ENCODE peak calls at places on chromosomes 6 and 20, in six cellular contexts. One of them, this sample, is unnamed.

GRCh38 chr6:49982046-49982445 is 12.6 kb upstream of the DEFB113 start:
- DNase-seq in prostate gland: no peak
- DNase-seq in OCI-LY7: no peak
- DNase-seq in PC-9: no peak
- DNase-seq in heart left ventricle: no peak
- DNase-seq in kidney: no peak
- DNase-seq in this sample: no peak

GRCh38 chr6:134347916-134348805 is 30.2 kb upstream of the SGK1 start:
- DNase-seq in heart left ventricle: peak; percentile 64
- DNase-seq in kidney: no peak
- DNase-seq in OCI-LY7: no peak
- DNase-seq in PC-9: no peak
- DNase-seq in prostate gland: no peak
- DNase-seq in this sample: no peak

GRCh38 chr6:52995913-52996685 is 1.0 kb upstream of the GSTA4 start:
- DNase-seq in kidney: peak; percentile 75
- DNase-seq in heart left ventricle: peak; percentile 51
- DNase-seq in PC-9: peak; percentile 74
- DNase-seq in prostate gland: peak; percentile 45
- DNase-seq in OCI-LY7: peak; percentile 63
- DNase-seq in this sample: peak; percentile 78

GRCh38 chr20:51065615-51066014 is 42.7 kb upstream of the KCNG1 start:
- DNase-seq in OCI-LY7: no peak
- DNase-seq in prostate gland: no peak
- DNase-seq in kidney: no peak
- DNase-seq in PC-9: no peak
- DNase-seq in heart left ventricle: no peak
- DNase-seq in this sample: no peak

GRCh38 chr20:35225319-35226125 is 968 bp upstream of the MMP24 start:
- DNase-seq in kidney: no peak
- DNase-seq in PC-9: no peak
- DNase-seq in heart left ventricle: no peak
- DNase-seq in prostate gland: no peak
- DNase-seq in OCI-LY7: no peak
- DNase-seq in this sample: no peak

GRCh38 chr6:129732542-129732941 is 22.6 kb upstream of the ARHGAP18 start:
- DNase-seq in PC-9: no peak
- DNase-seq in heart left ventricle: no peak
- DNase-seq in OCI-LY7: no peak
- DNase-seq in prostate gland: no peak
- DNase-seq in kidney: no peak
- DNase-seq in this sample: no peak

GRCh38 chr20:17605131-17605660 is 35.3 kb downstream of the DSTN start:
- DNase-seq in prostate gland: no peak
- DNase-seq in heart left ventricle: no peak
- DNase-seq in PC-9: peak; percentile 82
- DNase-seq in kidney: peak; percentile 24
- DNase-seq in OCI-LY7: no peak
- DNase-seq in this sample: no peak

GRCh38 chr20:39777610-39778009 is 815.5 kb downstream of the DHX35 start:
- DNase-seq in heart left ventricle: no peak
- DNase-seq in prostate gland: no peak
- DNase-seq in OCI-LY7: no peak
- DNase-seq in kidney: no peak
- DNase-seq in PC-9: no peak
- DNase-seq in this sample: no peak

GRCh38 chr6:50720623-50721022 is 7.3 kb downstream of the TFAP2D start:
- DNase-seq in PC-9: no peak
- DNase-seq in kidney: no peak
- DNase-seq in OCI-LY7: no peak
- DNase-seq in prostate gland: no peak
- DNase-seq in heart left ventricle: no peak
- DNase-seq in this sample: no peak

GRCh38 chr6:129164032-129164431 is 281.1 kb downstream of the LAMA2 start:
- DNase-seq in heart left ventricle: no peak
- DNase-seq in PC-9: no peak
- DNase-seq in kidney: no peak
- DNase-seq in prostate gland: no peak
- DNase-seq in OCI-LY7: no peak
- DNase-seq in this sample: no peak

GRCh38 chr6:111673871-111674270 is 68.2 kb upstream of the TRAF3IP2 start:
- DNase-seq in prostate gland: no peak
- DNase-seq in OCI-LY7: no peak
- DNase-seq in kidney: no peak
- DNase-seq in heart left ventricle: no peak
- DNase-seq in PC-9: no peak
- DNase-seq in this sample: no peak

GRCh38 chr6:24902782-24903181 is 33.0 kb downstream of the RIPOR2 start:
- DNase-seq in PC-9: peak; percentile 71
- DNase-seq in kidney: no peak
- DNase-seq in heart left ventricle: no peak
- DNase-seq in prostate gland: no peak
- DNase-seq in OCI-LY7: no peak
- DNase-seq in this sample: no peak

GRCh38 chr6:71294121-71294523 is 5.5 kb downstream of the OGFRL1 start:
- DNase-seq in heart left ventricle: no peak
- DNase-seq in PC-9: peak; percentile 64
- DNase-seq in prostate gland: no peak
- DNase-seq in kidney: no peak
- DNase-seq in OCI-LY7: no peak
- DNase-seq in this sample: no peak

GRCh38 chr20:32650545-32650944 is 23.2 kb downstream of the C20orf203 start:
- DNase-seq in PC-9: no peak
- DNase-seq in kidney: no peak
- DNase-seq in OCI-LY7: no peak
- DNase-seq in heart left ventricle: no peak
- DNase-seq in prostate gland: no peak
- DNase-seq in this sample: no peak

GRCh38 chr20:57410398-57411323 is 19.5 kb downstream of the RBM38 start:
- DNase-seq in OCI-LY7: no peak
- DNase-seq in kidney: no peak
- DNase-seq in PC-9: no peak
- DNase-seq in heart left ventricle: peak; percentile 22
- DNase-seq in prostate gland: no peak
- DNase-seq in this sample: peak; percentile 72

GRCh38 chr20:23200914-23201313 is 114.8 kb upstream of the CD93 start:
- DNase-seq in kidney: peak; percentile 72
- DNase-seq in PC-9: peak; percentile 60
- DNase-seq in prostate gland: peak; percentile 37
- DNase-seq in heart left ventricle: peak; percentile 49
- DNase-seq in OCI-LY7: no peak
- DNase-seq in this sample: no peak

GRCh38 chr6:8530775-8531435 is 95.6 kb upstream of the SLC35B3 start:
- DNase-seq in heart left ventricle: no peak
- DNase-seq in prostate gland: no peak
- DNase-seq in PC-9: no peak
- DNase-seq in kidney: no peak
- DNase-seq in OCI-LY7: no peak
- DNase-seq in this sample: no peak

GRCh38 chr20:43844778-43845614 is 69.7 kb upstream of the TOX2 start:
- DNase-seq in PC-9: peak; percentile 98
- DNase-seq in OCI-LY7: no peak
- DNase-seq in heart left ventricle: peak; percentile 65
- DNase-seq in prostate gland: no peak
- DNase-seq in kidney: no peak
- DNase-seq in this sample: no peak

GRCh38 chr6:19836799-19837510 is at the start of gene ID4:
- DNase-seq in kidney: peak; percentile 99
- DNase-seq in OCI-LY7: no peak
- DNase-seq in PC-9: no peak
- DNase-seq in prostate gland: peak; percentile 98
- DNase-seq in heart left ventricle: peak; percentile 95
- DNase-seq in this sample: no peak

GRCh38 chr20:2133318-2134183 is 31.9 kb downstream of the STK35 start:
- DNase-seq in prostate gland: no peak
- DNase-seq in heart left ventricle: peak; percentile 58
- DNase-seq in OCI-LY7: no peak
- DNase-seq in PC-9: peak; percentile 81
- DNase-seq in kidney: no peak
- DNase-seq in this sample: peak; percentile 53

GRCh38 chr20:46206025-46206424 is 87.9 kb downstream of the CD40 start:
- DNase-seq in OCI-LY7: no peak
- DNase-seq in prostate gland: no peak
- DNase-seq in kidney: peak; percentile 69
- DNase-seq in heart left ventricle: peak; percentile 46
- DNase-seq in PC-9: peak; percentile 46
- DNase-seq in this sample: peak; percentile 87

GRCh38 chr6:159104931-159105330 is 60.1 kb upstream of the TAGAP start:
- DNase-seq in OCI-LY7: peak; percentile 95
- DNase-seq in kidney: no peak
- DNase-seq in heart left ventricle: no peak
- DNase-seq in prostate gland: no peak
- DNase-seq in PC-9: no peak
- DNase-seq in this sample: peak; percentile 91

GRCh38 chr6:159105716-159106115 is 60.9 kb upstream of the TAGAP start:
- DNase-seq in PC-9: no peak
- DNase-seq in prostate gland: no peak
- DNase-seq in kidney: no peak
- DNase-seq in heart left ventricle: no peak
- DNase-seq in OCI-LY7: no peak
- DNase-seq in this sample: no peak

GRCh38 chr6:159102373-159103160 is 57.8 kb upstream of the TAGAP start:
- DNase-seq in PC-9: no peak
- DNase-seq in prostate gland: no peak
- DNase-seq in kidney: no peak
- DNase-seq in OCI-LY7: no peak
- DNase-seq in heart left ventricle: no peak
- DNase-seq in this sample: no peak

GRCh38 chr6:159103396-159104162 is 58.8 kb upstream of the TAGAP start:
- DNase-seq in heart left ventricle: no peak
- DNase-seq in PC-9: no peak
- DNase-seq in prostate gland: no peak
- DNase-seq in OCI-LY7: no peak
- DNase-seq in kidney: no peak
- DNase-seq in this sample: peak; percentile 86

DNA sequence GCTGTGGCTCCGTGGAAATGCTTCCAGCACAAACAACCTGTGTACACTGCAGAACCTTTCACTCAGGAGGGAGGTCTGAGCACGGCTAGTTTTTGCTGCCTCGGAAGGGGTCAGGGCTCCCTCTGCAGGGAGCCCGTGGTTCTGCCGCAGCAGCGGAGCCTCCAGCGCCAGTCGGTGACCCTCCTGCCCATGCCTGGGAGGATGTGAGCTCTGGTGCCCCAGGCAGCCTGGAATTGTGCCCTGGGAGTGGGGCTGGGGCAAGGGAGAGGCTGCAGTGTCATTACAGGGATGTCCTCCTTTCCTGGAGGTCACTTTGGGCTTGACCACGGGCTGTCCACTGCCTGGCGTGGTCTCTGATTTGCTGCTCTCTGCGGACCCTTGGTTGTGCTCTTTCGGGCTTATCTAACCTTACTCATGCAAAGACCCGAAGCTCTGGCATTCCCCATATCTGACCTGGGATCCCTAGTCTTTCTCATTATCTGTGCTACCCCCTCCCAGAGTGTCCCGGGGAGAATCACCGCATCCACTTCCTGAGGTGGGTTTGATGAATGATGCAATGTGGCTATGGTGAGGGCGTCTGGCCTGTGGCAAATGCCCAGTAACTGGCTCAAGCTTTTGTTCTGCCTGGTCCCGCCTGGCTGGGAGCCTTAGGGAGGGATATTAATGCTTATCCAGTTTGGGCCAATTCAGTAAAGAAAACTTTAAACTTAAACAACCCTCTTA is 59.5 kb upstream of the TAGAP start:
- DNase-seq in OCI-LY7: peak; percentile 91
- DNase-seq in PC-9: no peak
- DNase-seq in heart left ventricle: peak; percentile 64
- DNase-seq in kidney: peak; percentile 83
- DNase-seq in prostate gland: peak; percentile 32
- DNase-seq in this sample: peak; percentile 95
- H3K4me1 ChIP-seq in OCI-LY7: peaks cover 89% of the 10 kb centered on the region
- H3K4me1 ChIP-seq in PC-9: no peaks in the 10 kb centered on the region
- H3K4me1 ChIP-seq in heart left ventricle: no peaks in the 10 kb centered on the region
- H3K4me1 ChIP-seq in kidney: no peaks in the 10 kb centered on the region
- H3K4me1 ChIP-seq in prostate gland: no peaks in the 10 kb centered on the region
- H3K4me1 ChIP-seq in this sample: peaks cover 29% of the 10 kb centered on the region

GRCh38 chr6:154738561-154738961 is 5.3 kb downstream of the SCAF8 start:
- DNase-seq in OCI-LY7: peak; percentile 14
- DNase-seq in prostate gland: no peak
- DNase-seq in heart left ventricle: no peak
- DNase-seq in kidney: no peak
- DNase-seq in PC-9: no peak
- DNase-seq in this sample: no peak
- H3K27ac ChIP-seq in OCI-LY7: no peak overlapping the region
- H3K27ac ChIP-seq in prostate gland: no peak overlapping the region
- H3K27ac ChIP-seq in heart left ventricle: no peak overlapping the region
- H3K27ac ChIP-seq in kidney: no peak overlapping the region
- H3K27ac ChIP-seq in PC-9: no peak overlapping the region
- H3K27ac ChIP-seq in this sample: peak overlapping the region; percentile 56

DNA sequence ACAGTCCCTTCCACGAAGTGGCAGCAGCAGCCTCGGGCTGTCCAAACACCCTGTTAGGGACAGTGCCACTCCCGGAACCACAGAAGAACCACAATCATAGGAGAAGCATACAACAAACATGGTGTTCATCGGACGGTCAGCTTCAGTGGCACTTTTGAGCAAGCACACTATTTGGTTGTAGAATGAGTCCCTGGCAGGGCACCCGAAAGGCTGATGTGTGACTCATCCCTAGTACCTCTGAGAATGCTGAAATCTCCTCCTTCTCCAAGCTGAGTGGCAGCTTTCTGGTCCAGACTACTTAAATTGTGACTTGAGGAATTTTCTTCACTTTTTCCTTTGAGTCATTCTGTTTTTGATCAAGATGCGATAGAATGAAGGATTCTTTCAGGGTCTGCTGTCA is 282.5 kb downstream of the ESR1 start:
- DNase-seq in prostate gland: no peak
- DNase-seq in OCI-LY7: no peak
- DNase-seq in PC-9: peak; percentile 63
- DNase-seq in kidney: no peak
- DNase-seq in heart left ventricle: peak; percentile 36
- DNase-seq in this sample: no peak
- H3K4me1 ChIP-seq in prostate gland: peaks cover 2% of the 10 kb centered on the region
- H3K4me1 ChIP-seq in OCI-LY7: no peaks in the 10 kb centered on the region
- H3K4me1 ChIP-seq in PC-9: peaks cover 49% of the 10 kb centered on the region
- H3K4me1 ChIP-seq in kidney: no peaks in the 10 kb centered on the region
- H3K4me1 ChIP-seq in heart left ventricle: peaks cover 10% of the 10 kb centered on the region
- H3K4me1 ChIP-seq in this sample: no peaks in the 10 kb centered on the region

DNA sequence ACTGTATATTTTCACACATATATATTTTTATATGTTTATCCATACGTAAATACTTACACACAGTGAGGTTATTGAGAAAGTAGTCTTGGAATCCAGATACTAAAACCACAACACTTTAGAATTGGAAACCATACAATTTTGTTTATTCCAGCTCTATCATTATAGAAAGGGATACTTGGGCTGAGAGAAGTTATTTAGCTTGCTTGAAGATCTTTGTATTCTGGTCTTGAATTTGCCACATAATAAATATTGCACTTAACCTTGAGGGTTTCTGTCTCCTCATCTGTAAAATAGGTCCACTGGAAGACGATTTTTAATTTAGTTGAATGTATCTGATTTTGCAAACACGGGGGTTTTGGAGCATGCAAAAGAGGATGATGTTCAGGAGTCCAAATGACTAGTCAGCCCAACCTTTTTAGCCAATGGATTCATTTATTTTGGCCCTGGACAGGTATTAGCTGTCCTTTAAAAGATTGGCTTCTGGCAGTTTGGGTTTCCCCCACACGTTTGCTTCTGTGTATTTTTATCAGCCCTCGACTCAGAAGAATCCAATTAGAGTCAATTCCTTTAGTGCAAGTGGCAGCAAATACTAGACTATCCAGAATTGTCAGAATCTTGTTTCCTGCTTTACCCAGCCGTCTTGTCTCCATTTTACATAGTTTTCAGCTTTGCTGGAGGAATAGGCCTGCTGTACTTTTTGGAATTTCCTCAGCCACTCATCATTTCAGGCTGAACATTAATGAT is 62.4 kb upstream of the ZNF217 start:
- DNase-seq in heart left ventricle: no peak
- DNase-seq in PC-9: peak; percentile 78
- DNase-seq in OCI-LY7: no peak
- DNase-seq in prostate gland: no peak
- DNase-seq in kidney: no peak
- DNase-seq in this sample: no peak
- H3K27ac ChIP-seq in heart left ventricle: peak overlapping the region; percentile 0
- H3K27ac ChIP-seq in PC-9: peak overlapping the region; percentile 84
- H3K27ac ChIP-seq in OCI-LY7: peak overlapping the region; percentile 24
- H3K27ac ChIP-seq in prostate gland: peak overlapping the region; percentile 71
- H3K27ac ChIP-seq in kidney: peak overlapping the region; percentile 6
- H3K27ac ChIP-seq in this sample: peak overlapping the region; percentile 60

This sample was measured in spleen.